ENCODE peak calls at places on chromosomes 5 and 9, in five cellular contexts. K, C, E, O and M are unnamed samples.

GRCh38 chr5:96004754-96005153 is 43.1 kb upstream of the ELL2 start:
- DNase-seq in K (no peak), C (no peak), E (no peak), O (no peak), M (no peak)

GRCh38 chr9:136544549-136545064 is 1.2 kb downstream of the NOTCH1 start:
- DNase-seq in K (peak), C (peak), E (peak), O (peak), M (peak)

GRCh38 chr9:107847977-107848376 is 358.4 kb upstream of the KLF4 start:
- DNase-seq in K (no peak), C (no peak), E (no peak), O (peak), M (no peak)

GRCh38 chr5:75584641-75585040 is 26.6 kb upstream of the ANKDD1B start:
- DNase-seq in K (no peak), C (no peak), E (no peak), O (peak), M (no peak)

GRCh38 chr5:139828207-139828895 is 32.7 kb downstream of the PSD2 start:
- DNase-seq in K (no peak), C (no peak), E (no peak), O (no peak), M (peak)

GRCh38 chr5:90037646-90038045 is 371.9 kb downstream of the CETN3 start:
- DNase-seq in K (no peak), C (no peak), E (no peak), O (no peak), M (no peak)

GRCh38 chr9:104773118-104773517 is 9.2 kb downstream of the NIPSNAP3B start:
- DNase-seq in K (no peak), C (no peak), E (no peak), O (no peak), M (no peak)

GRCh38 chr5:52560366-52560765 is 227.3 kb upstream of the ITGA1 start:
- DNase-seq in K (no peak), C (no peak), E (no peak), O (peak), M (peak)

GRCh38 chr5:55160493-55161209 is 680 bp downstream of the GPX8 start:
- DNase-seq in K (peak), C (no peak), E (peak), O (peak), M (peak)

GRCh38 chr5:176879663-176880392 is 19.3 kb downstream of the HK3 start:
- DNase-seq in K (no peak), C (no peak), E (no peak), O (no peak), M (no peak)

GRCh38 chr9:107809859-107810492 is 320.4 kb upstream of the KLF4 start:
- DNase-seq in K (no peak), C (no peak), E (no peak), O (peak), M (no peak)

GRCh38 chr5:53323511-53323910 is 156.9 kb upstream of the FST start:
- DNase-seq in K (no peak), C (no peak), E (no peak), O (peak), M (no peak)

GRCh38 chr5:132209901-132210545 is 17.6 kb downstream of the P4HA2 start:
- DNase-seq in K (no peak), C (no peak), E (no peak), O (no peak), M (no peak)

GRCh38 chr5:121940741-121941140 is 21.0 kb upstream of the SRFBP1 start:
- DNase-seq in K (no peak), C (no peak), E (no peak), O (no peak), M (no peak)

GRCh38 chr9:123712399-123712798 is 217.5 kb downstream of the DENND1A start:
- DNase-seq in K (no peak), C (no peak), E (no peak), O (peak), M (no peak)

GRCh38 chr5:61916621-61917620 is 389.1 kb upstream of the KIF2A start:
- DNase-seq in K (no peak), C (no peak), E (no peak), O (peak), M (no peak)

GRCh38 chr5:137466888-137467287 is 32.2 kb downstream of the SPOCK1 start:
- DNase-seq in K (no peak), C (no peak), E (no peak), O (no peak), M (no peak)

GRCh38 chr9:108383801-108384200 is 472.0 kb downstream of the ACTL7B start:
- DNase-seq in K (no peak), C (no peak), E (no peak), O (peak), M (no peak)

GRCh38 chr9:115531410-115532130 is 413.6 kb upstream of the TNC start:
- DNase-seq in K (no peak), C (no peak), E (no peak), O (no peak), M (no peak)

GRCh38 chr9:21031091-21031817 is at the start of gene HACD4:
- DNase-seq in K (peak), C (peak), E (peak), O (no peak), M (peak)

GRCh38 chr9:134870746-134871667 is 9.6 kb upstream of the FCN2 start:
- DNase-seq in K (no peak), C (no peak), E (no peak), O (no peak), M (no peak)